ENCODE peak calls at places on chromosomes 6 and 20, in five cellular contexts. One of them, this sample, is unnamed.

GRCh38 chr20:18737140-18737539 is 76.4 kb upstream of the SCP2D1 start:
- DNase-seq in pancreas: no peak
- DNase-seq in tibial artery: no peak
- DNase-seq in heart right ventricle: no peak
- DNase-seq in BJ: no peak
- DNase-seq in this sample: no peak

GRCh38 chr20:48047453-48047852 is 262.2 kb upstream of the SULF2 start:
- DNase-seq in BJ: no peak
- DNase-seq in tibial artery: no peak
- DNase-seq in pancreas: no peak
- DNase-seq in heart right ventricle: no peak
- DNase-seq in this sample: no peak

GRCh38 chr20:63699466-63700198 is 3.2 kb downstream of the TNFRSF6B start:
- DNase-seq in tibial artery: no peak
- DNase-seq in BJ: no peak
- DNase-seq in pancreas: peak
- DNase-seq in heart right ventricle: peak
- DNase-seq in this sample: no peak

GRCh38 chr6:68711386-68712000 is 76.4 kb downstream of the ADGRB3 start:
- DNase-seq in tibial artery: no peak
- DNase-seq in heart right ventricle: no peak
- DNase-seq in BJ: no peak
- DNase-seq in pancreas: no peak
- DNase-seq in this sample: no peak

GRCh38 chr6:20919677-20920385 is 385.6 kb downstream of the CDKAL1 start:
- DNase-seq in BJ: no peak
- DNase-seq in pancreas: no peak
- DNase-seq in heart right ventricle: no peak
- DNase-seq in tibial artery: no peak
- DNase-seq in this sample: no peak

GRCh38 chr6:27962506-27962905 is 5.5 kb downstream of the OR2B6 start:
- DNase-seq in BJ: no peak
- DNase-seq in heart right ventricle: no peak
- DNase-seq in tibial artery: no peak
- DNase-seq in pancreas: no peak
- DNase-seq in this sample: no peak

GRCh38 chr20:44180814-44181213 is 6.2 kb downstream of the JPH2 start:
- DNase-seq in BJ: no peak
- DNase-seq in tibial artery: peak
- DNase-seq in heart right ventricle: peak
- DNase-seq in pancreas: no peak
- DNase-seq in this sample: no peak

GRCh38 chr6:150320450-150320849 is 48.4 kb upstream of the IYD start:
- DNase-seq in heart right ventricle: peak
- DNase-seq in pancreas: no peak
- DNase-seq in tibial artery: peak
- DNase-seq in BJ: no peak
- DNase-seq in this sample: peak

GRCh38 chr6:77463881-77464867 is 883 bp upstream of the HTR1B start:
- DNase-seq in BJ: no peak
- DNase-seq in heart right ventricle: no peak
- DNase-seq in tibial artery: no peak
- DNase-seq in pancreas: peak
- DNase-seq in this sample: no peak

GRCh38 chr6:41424370-41425058 is 89.1 kb downstream of the NCR2 start:
- DNase-seq in tibial artery: peak
- DNase-seq in pancreas: peak
- DNase-seq in BJ: peak
- DNase-seq in heart right ventricle: peak
- DNase-seq in this sample: peak

GRCh38 chr6:45568626-45569025 is 190.9 kb upstream of the SUPT3H start:
- DNase-seq in BJ: no peak
- DNase-seq in heart right ventricle: no peak
- DNase-seq in tibial artery: no peak
- DNase-seq in pancreas: no peak
- DNase-seq in this sample: no peak

GRCh38 chr6:85600713-85601313 is 7.2 kb upstream of the SNX14 start:
- DNase-seq in tibial artery: no peak
- DNase-seq in BJ: no peak
- DNase-seq in heart right ventricle: no peak
- DNase-seq in pancreas: no peak
- DNase-seq in this sample: no peak

GRCh38 chr6:156645106-156645505 is 132.1 kb upstream of the ARID1B start:
- DNase-seq in pancreas: no peak
- DNase-seq in BJ: no peak
- DNase-seq in tibial artery: no peak
- DNase-seq in heart right ventricle: no peak
- DNase-seq in this sample: no peak

GRCh38 chr6:169905041-169905807 is 153.8 kb downstream of the ERMARD start:
- DNase-seq in heart right ventricle: peak
- DNase-seq in BJ: peak
- DNase-seq in pancreas: no peak
- DNase-seq in tibial artery: peak
- DNase-seq in this sample: no peak

GRCh38 chr6:5094327-5094726 is 9.2 kb downstream of the PPP1R3G start:
- DNase-seq in pancreas: no peak
- DNase-seq in BJ: peak
- DNase-seq in tibial artery: peak
- DNase-seq in heart right ventricle: no peak
- DNase-seq in this sample: peak

GRCh38 chr20:32019156-32019510 is 8.9 kb downstream of the CCM2L start:
- DNase-seq in BJ: no peak
- DNase-seq in heart right ventricle: no peak
- DNase-seq in tibial artery: no peak
- DNase-seq in pancreas: peak
- DNase-seq in this sample: no peak

GRCh38 chr6:158031445-158032353 is 50.0 kb downstream of the SYNJ2 start:
- DNase-seq in pancreas: peak
- DNase-seq in tibial artery: peak
- DNase-seq in BJ: peak
- DNase-seq in heart right ventricle: peak
- DNase-seq in this sample: peak

GRCh38 chr6:79605061-79605460 is 26.1 kb upstream of the SH3BGRL2 start:
- DNase-seq in tibial artery: no peak
- DNase-seq in pancreas: no peak
- DNase-seq in heart right ventricle: no peak
- DNase-seq in BJ: no peak
- DNase-seq in this sample: no peak

GRCh38 chr6:137416376-137417109 is 77.7 kb downstream of the OLIG3 start:
- DNase-seq in pancreas: no peak
- DNase-seq in BJ: no peak
- DNase-seq in tibial artery: no peak
- DNase-seq in heart right ventricle: no peak
- DNase-seq in this sample: peak

GRCh38 chr6:24931752-24932691 is 3.7 kb downstream of the RIPOR2 start:
- DNase-seq in heart right ventricle: no peak
- DNase-seq in BJ: no peak
- DNase-seq in pancreas: no peak
- DNase-seq in tibial artery: no peak
- DNase-seq in this sample: no peak

GRCh38 chr6:150211700-150212615 is 69.1 kb downstream of the PPP1R14C start:
- DNase-seq in pancreas: no peak
- DNase-seq in BJ: no peak
- DNase-seq in heart right ventricle: no peak
- DNase-seq in tibial artery: no peak
- DNase-seq in this sample: no peak

GRCh38 chr6:56278186-56278585 is 30.8 kb upstream of the COL21A1 start:
- DNase-seq in heart right ventricle: no peak
- DNase-seq in tibial artery: no peak
- DNase-seq in BJ: no peak
- DNase-seq in pancreas: no peak
- DNase-seq in this sample: no peak

GRCh38 chr6:75349262-75349984 is 64.8 kb upstream of the TMEM30A start:
- DNase-seq in BJ: no peak
- DNase-seq in pancreas: peak
- DNase-seq in heart right ventricle: peak
- DNase-seq in tibial artery: no peak
- DNase-seq in this sample: no peak

GRCh38 chr6:122730775-122731386 is 48.6 kb upstream of the FABP7 start:
- DNase-seq in tibial artery: no peak
- DNase-seq in heart right ventricle: no peak
- DNase-seq in BJ: peak
- DNase-seq in pancreas: no peak
- DNase-seq in this sample: no peak

GRCh38 chr6:153618371-153619328 is 420.4 kb upstream of the OPRM1 start:
- DNase-seq in pancreas: no peak
- DNase-seq in heart right ventricle: no peak
- DNase-seq in tibial artery: no peak
- DNase-seq in BJ: no peak
- DNase-seq in this sample: no peak

GRCh38 chr6:109318328-109318876 is 63.9 kb downstream of the CD164 start:
- DNase-seq in BJ: no peak
- DNase-seq in pancreas: no peak
- DNase-seq in heart right ventricle: peak
- DNase-seq in tibial artery: no peak
- DNase-seq in this sample: no peak

GRCh38 chr20:51861726-51862466 is 59.6 kb upstream of the SALL4 start:
- DNase-seq in tibial artery: no peak
- DNase-seq in BJ: no peak
- DNase-seq in pancreas: no peak
- DNase-seq in heart right ventricle: no peak
- DNase-seq in this sample: no peak

GRCh38 chr6:148999921-149000589 is 253.2 kb downstream of the UST start:
- DNase-seq in BJ: peak
- DNase-seq in tibial artery: peak
- DNase-seq in heart right ventricle: peak
- DNase-seq in pancreas: no peak
- DNase-seq in this sample: peak

GRCh38 chr6:30875244-30876038 is 8.9 kb upstream of the DDR1 start:
- DNase-seq in heart right ventricle: no peak
- DNase-seq in tibial artery: no peak
- DNase-seq in BJ: no peak
- DNase-seq in pancreas: no peak
- DNase-seq in this sample: no peak

GRCh38 chr20:23754731-23755130 is 4.0 kb upstream of the CST1 start:
- DNase-seq in pancreas: no peak
- DNase-seq in heart right ventricle: no peak
- DNase-seq in BJ: no peak
- DNase-seq in tibial artery: no peak
- DNase-seq in this sample: no peak

GRCh38 chr20:4601630-4602296 is 119.9 kb upstream of the PRND start:
- DNase-seq in heart right ventricle: peak
- DNase-seq in tibial artery: no peak
- DNase-seq in pancreas: peak
- DNase-seq in BJ: no peak
- DNase-seq in this sample: peak

GRCh38 chr6:6557504-6557839 is 31.0 kb upstream of the LY86 start:
- DNase-seq in BJ: no peak
- DNase-seq in heart right ventricle: no peak
- DNase-seq in pancreas: no peak
- DNase-seq in tibial artery: no peak
- DNase-seq in this sample: no peak

GRCh38 chr6:6559994-6560393 is 28.5 kb upstream of the LY86 start:
- DNase-seq in BJ: no peak
- DNase-seq in tibial artery: no peak
- DNase-seq in heart right ventricle: no peak
- DNase-seq in pancreas: no peak
- DNase-seq in this sample: no peak

GRCh38 chr6:6557871-6558270 is 30.6 kb upstream of the LY86 start:
- DNase-seq in BJ: no peak
- DNase-seq in heart right ventricle: no peak
- DNase-seq in tibial artery: no peak
- DNase-seq in pancreas: no peak
- DNase-seq in this sample: no peak

GRCh38 chr6:6556162-6556737 is 32.3 kb upstream of the LY86 start:
- DNase-seq in BJ: no peak
- DNase-seq in heart right ventricle: no peak
- DNase-seq in tibial artery: no peak
- DNase-seq in pancreas: no peak
- DNase-seq in this sample: no peak

DNA sequence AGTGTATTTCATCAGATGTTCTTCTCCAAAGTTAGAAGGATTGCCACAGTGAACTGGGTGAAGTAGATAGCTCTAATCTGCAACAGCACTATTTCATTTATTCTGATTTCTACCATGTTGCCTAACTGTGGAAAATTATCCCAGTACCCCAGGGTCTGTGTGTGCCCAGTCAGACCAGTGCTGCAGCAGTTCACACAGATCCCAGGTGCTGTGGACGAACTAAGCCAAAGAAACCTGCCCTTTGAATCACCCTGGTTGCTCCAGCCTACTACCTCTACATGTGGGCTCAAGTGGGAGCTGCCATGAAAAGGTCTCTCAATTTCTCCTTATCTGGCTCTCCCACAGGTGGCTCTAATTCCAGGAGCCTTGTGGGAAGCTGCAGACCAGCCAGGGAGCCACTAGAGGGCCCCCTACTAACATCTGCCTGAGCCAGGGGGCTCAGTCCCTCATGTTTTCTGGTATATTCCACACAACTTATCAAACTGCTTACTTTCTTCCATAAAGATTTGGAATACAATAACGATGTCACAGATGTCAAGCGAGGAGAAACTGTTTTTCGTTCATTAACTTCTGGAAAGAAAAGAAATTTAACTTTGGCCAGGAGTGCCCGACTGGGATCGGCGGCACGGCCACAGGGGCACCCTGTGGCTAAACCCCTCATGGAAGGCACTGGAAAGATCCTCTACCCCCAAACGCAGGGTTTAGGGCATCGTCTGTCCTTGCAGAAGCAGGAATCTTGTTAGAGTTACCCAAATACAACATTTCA is 31.6 kb upstream of the LY86 start:
- DNase-seq in heart right ventricle: peak
- DNase-seq in BJ: no peak
- DNase-seq in tibial artery: no peak
- DNase-seq in pancreas: peak
- DNase-seq in this sample: no peak
- H3K4me3 ChIP-seq in heart right ventricle: no peak
- H3K4me3 ChIP-seq in BJ: no peak
- H3K4me3 ChIP-seq in tibial artery: no peak
- H3K4me3 ChIP-seq in pancreas: no peak
- H3K4me3 ChIP-seq in this sample: no peak

DNA sequence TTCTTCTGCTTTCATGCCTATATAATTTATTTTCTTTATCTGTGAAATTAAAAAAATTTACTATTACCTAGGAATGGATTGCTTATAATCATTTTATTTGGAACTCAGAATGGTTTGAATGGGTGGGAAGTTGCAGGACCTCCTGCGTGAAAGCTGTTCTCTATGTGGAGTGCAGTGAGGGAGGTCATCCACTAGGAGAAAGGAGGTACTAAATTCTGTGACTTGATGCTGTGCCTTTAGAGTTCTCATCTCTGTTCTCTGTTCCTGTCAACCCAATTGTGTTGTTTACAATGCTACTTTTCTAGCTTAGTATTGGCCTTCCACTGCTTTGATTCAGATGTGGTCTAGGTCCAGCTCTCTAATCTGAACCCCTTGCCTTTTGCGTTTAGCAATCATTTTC is 65.0 kb upstream of the HIVEP1 start:
- DNase-seq in tibial artery: no peak
- DNase-seq in pancreas: no peak
- DNase-seq in BJ: no peak
- DNase-seq in heart right ventricle: no peak
- DNase-seq in this sample: no peak
- H3K4me3 ChIP-seq in tibial artery: no peak
- H3K4me3 ChIP-seq in pancreas: no peak
- H3K4me3 ChIP-seq in BJ: no peak
- H3K4me3 ChIP-seq in heart right ventricle: no peak
- H3K4me3 ChIP-seq in this sample: no peak

GRCh38 chr6:165985281-165985925 is 182.2 kb downstream of the TBXT start:
- DNase-seq in heart right ventricle: no peak
- DNase-seq in BJ: no peak
- DNase-seq in tibial artery: no peak
- DNase-seq in pancreas: no peak
- DNase-seq in this sample: no peak
- H3K4me3 ChIP-seq in heart right ventricle: peak
- H3K4me3 ChIP-seq in BJ: no peak
- H3K4me3 ChIP-seq in tibial artery: no peak
- H3K4me3 ChIP-seq in pancreas: no peak
- H3K4me3 ChIP-seq in this sample: no peak

GRCh38 chr20:36861625-36861874 is 14.4 kb upstream of the TLDC2 start:
- DNase-seq in heart right ventricle: peak
- DNase-seq in pancreas: no peak
- DNase-seq in tibial artery: no peak
- DNase-seq in BJ: no peak
- DNase-seq in this sample: no peak
- H3K4me3 ChIP-seq in heart right ventricle: peak
- H3K4me3 ChIP-seq in pancreas: no peak
- H3K4me3 ChIP-seq in tibial artery: peak
- H3K4me3 ChIP-seq in BJ: peak
- H3K4me3 ChIP-seq in this sample: peak